ENCODE peak calls at places on chromosome 17, in four cellular contexts. One of them, this sample, is unnamed.

GRCh38 chr17:19747829-19748806 is at the start of gene ALDH3A1:
- DNase-seq in psoas muscle: no peak
- DNase-seq in nephron progenitor cell: no peak
- DNase-seq in uterus: no peak
- DNase-seq in this sample: no peak

GRCh38 chr17:4340914-4341615 is 25.4 kb downstream of the UBE2G1 start:
- DNase-seq in uterus: no peak
- DNase-seq in psoas muscle: no peak
- DNase-seq in nephron progenitor cell: no peak
- DNase-seq in this sample: no peak

GRCh38 chr17:28745052-28745776 is 1.4 kb downstream of the TRAF4 start:
- DNase-seq in uterus: peak
- DNase-seq in psoas muscle: no peak
- DNase-seq in nephron progenitor cell: peak
- DNase-seq in this sample: peak

GRCh38 chr17:29659155-29659554 is 36.4 kb upstream of the CORO6 start:
- DNase-seq in nephron progenitor cell: no peak
- DNase-seq in psoas muscle: no peak
- DNase-seq in uterus: no peak
- DNase-seq in this sample: no peak

GRCh38 chr17:30229012-30229411 is 6.5 kb downstream of the SLC6A4 start:
- DNase-seq in psoas muscle: no peak
- DNase-seq in nephron progenitor cell: no peak
- DNase-seq in uterus: no peak
- DNase-seq in this sample: no peak

GRCh38 chr17:59878624-59879023 is 14.1 kb downstream of the TUBD1 start:
- DNase-seq in uterus: no peak
- DNase-seq in nephron progenitor cell: no peak
- DNase-seq in psoas muscle: no peak
- DNase-seq in this sample: no peak

GRCh38 chr17:29407856-29408255 is 17.7 kb downstream of the TAOK1 start:
- DNase-seq in uterus: no peak
- DNase-seq in nephron progenitor cell: no peak
- DNase-seq in psoas muscle: no peak
- DNase-seq in this sample: no peak

GRCh38 chr17:73609688-73610210 is 34.5 kb downstream of the SDK2 start:
- DNase-seq in nephron progenitor cell: no peak
- DNase-seq in uterus: no peak
- DNase-seq in psoas muscle: no peak
- DNase-seq in this sample: no peak

GRCh38 chr17:4147751-4148310 is 4.8 kb downstream of the CYB5D2 start:
- DNase-seq in uterus: no peak
- DNase-seq in psoas muscle: no peak
- DNase-seq in nephron progenitor cell: no peak
- DNase-seq in this sample: no peak

GRCh38 chr17:68087851-68088250 is 52.3 kb downstream of the KPNA2 start:
- DNase-seq in uterus: no peak
- DNase-seq in nephron progenitor cell: no peak
- DNase-seq in psoas muscle: no peak
- DNase-seq in this sample: no peak

GRCh38 chr17:19337712-19338023 is 24.9 kb downstream of the B9D1 start:
- DNase-seq in nephron progenitor cell: no peak
- DNase-seq in uterus: no peak
- DNase-seq in psoas muscle: no peak
- DNase-seq in this sample: no peak

GRCh38 chr17:36728030-36728991 is 126.9 kb downstream of the MRM1 start:
- DNase-seq in nephron progenitor cell: no peak
- DNase-seq in uterus: no peak
- DNase-seq in psoas muscle: no peak
- DNase-seq in this sample: no peak

GRCh38 chr17:1764274-1764673 is 2.4 kb downstream of the SERPINF1 start:
- DNase-seq in uterus: peak
- DNase-seq in psoas muscle: peak
- DNase-seq in nephron progenitor cell: no peak
- DNase-seq in this sample: no peak

GRCh38 chr17:58382108-58382884 is 30.3 kb upstream of the SUPT4H1 start:
- DNase-seq in uterus: no peak
- DNase-seq in psoas muscle: no peak
- DNase-seq in nephron progenitor cell: no peak
- DNase-seq in this sample: no peak

GRCh38 chr17:29927546-29927945 is 2.5 kb downstream of the SSH2 start:
- DNase-seq in uterus: no peak
- DNase-seq in psoas muscle: no peak
- DNase-seq in nephron progenitor cell: no peak
- DNase-seq in this sample: no peak

GRCh38 chr17:10243905-10244844 is 45.8 kb upstream of the GAS7 start:
- DNase-seq in psoas muscle: no peak
- DNase-seq in uterus: peak
- DNase-seq in nephron progenitor cell: no peak
- DNase-seq in this sample: peak

GRCh38 chr17:45135978-45136791 is 698 bp downstream of the ACBD4 start:
- DNase-seq in psoas muscle: no peak
- DNase-seq in uterus: no peak
- DNase-seq in nephron progenitor cell: no peak
- DNase-seq in this sample: no peak

GRCh38 chr17:49239963-49240362 is 9.4 kb upstream of the PHOSPHO1 start:
- DNase-seq in nephron progenitor cell: no peak
- DNase-seq in psoas muscle: no peak
- DNase-seq in uterus: no peak
- DNase-seq in this sample: no peak

GRCh38 chr17:27232328-27232727 is 61.6 kb upstream of the WSB1 start:
- DNase-seq in psoas muscle: no peak
- DNase-seq in nephron progenitor cell: no peak
- DNase-seq in uterus: no peak
- DNase-seq in this sample: no peak

GRCh38 chr17:17690156-17690737 is 9.0 kb downstream of the RAI1 start:
- DNase-seq in psoas muscle: no peak
- DNase-seq in uterus: no peak
- DNase-seq in nephron progenitor cell: no peak
- DNase-seq in this sample: no peak

GRCh38 chr17:80198144-80198661 is 21.9 kb downstream of the SGSH start:
- DNase-seq in uterus: no peak
- DNase-seq in nephron progenitor cell: peak
- DNase-seq in psoas muscle: no peak
- DNase-seq in this sample: no peak

GRCh38 chr17:8707232-8707590 is 37.4 kb downstream of the CCDC42 start:
- DNase-seq in nephron progenitor cell: no peak
- DNase-seq in uterus: no peak
- DNase-seq in psoas muscle: no peak
- DNase-seq in this sample: no peak

GRCh38 chr17:62668091-62668804 is 40.8 kb downstream of the MRC2 start:
- DNase-seq in uterus: no peak
- DNase-seq in nephron progenitor cell: no peak
- DNase-seq in psoas muscle: no peak
- DNase-seq in this sample: no peak

GRCh38 chr17:76141212-76142043 is at the start of gene FOXJ1:
- DNase-seq in uterus: peak
- DNase-seq in psoas muscle: peak
- DNase-seq in nephron progenitor cell: peak
- DNase-seq in this sample: peak
- TF ChIP-seq CTCF in uterus: no peak
- TF ChIP-seq CTCF in psoas muscle: no peak
- TF ChIP-seq CTCF in nephron progenitor cell: no peak
- TF ChIP-seq CTCF in this sample: no peak

DNA sequence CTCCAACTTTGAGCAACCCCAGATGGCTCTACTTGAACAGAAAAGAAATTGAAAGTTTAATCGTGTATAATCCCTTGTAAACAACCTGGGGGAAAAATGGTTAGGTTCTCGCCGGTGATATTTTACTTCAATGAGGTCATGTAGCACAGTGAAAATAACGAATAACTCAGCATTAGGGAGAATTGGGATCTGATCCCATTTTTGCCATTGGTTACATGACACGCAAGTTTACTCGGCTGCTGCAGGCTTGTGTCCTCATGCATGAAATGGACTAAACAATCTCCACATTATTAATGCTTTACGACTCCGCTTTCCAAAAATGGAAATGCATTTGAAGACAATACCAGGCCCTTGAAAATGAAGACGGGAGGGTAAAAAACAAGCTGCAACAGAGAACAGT is 45.5 kb upstream of the LRRC37A3 start:
- DNase-seq in uterus: no peak
- DNase-seq in nephron progenitor cell: no peak
- DNase-seq in psoas muscle: no peak
- DNase-seq in this sample: no peak
- TF ChIP-seq CTCF in uterus: no peak
- TF ChIP-seq CTCF in nephron progenitor cell: no peak
- TF ChIP-seq CTCF in psoas muscle: no peak
- TF ChIP-seq CTCF in this sample: no peak

DNA sequence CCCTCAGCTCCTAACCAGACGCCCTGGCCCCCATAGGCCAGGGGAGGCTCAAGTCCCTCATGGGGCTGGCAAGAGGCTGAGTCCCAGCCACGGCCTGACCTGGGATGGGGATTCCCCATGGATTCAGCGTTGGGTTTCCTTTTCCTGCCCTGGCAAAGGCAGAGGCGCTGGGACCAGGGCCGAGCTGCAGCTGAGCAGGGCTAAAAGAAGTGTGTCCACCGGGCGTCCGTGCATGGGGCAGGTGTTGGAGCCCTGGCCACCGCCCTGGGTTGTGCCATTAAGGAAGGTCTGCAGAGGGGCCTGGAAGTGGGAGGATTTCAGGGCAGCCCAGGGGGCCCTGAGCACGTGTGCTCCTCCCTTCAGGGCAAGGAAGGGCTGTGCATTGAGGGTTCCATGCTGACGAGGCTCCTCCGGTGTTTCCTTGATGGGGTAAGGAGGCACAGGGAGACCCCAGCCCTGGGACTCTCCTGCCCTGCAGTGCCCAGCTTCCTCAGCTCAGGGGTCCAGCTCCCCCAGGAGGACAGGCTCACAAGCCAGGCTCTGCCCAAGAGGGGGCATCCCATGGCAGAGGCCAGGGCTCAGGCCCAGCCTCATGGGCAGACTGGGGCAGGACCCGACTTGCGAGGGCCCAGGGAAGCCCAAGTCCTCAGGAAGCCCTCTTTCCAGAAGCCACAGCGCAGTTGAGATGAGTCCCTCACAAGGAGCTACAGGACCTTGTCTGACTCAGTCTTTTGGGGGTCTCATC is 10.1 kb downstream of the TBC1D26 start:
- DNase-seq in psoas muscle: no peak
- DNase-seq in nephron progenitor cell: no peak
- DNase-seq in uterus: no peak
- DNase-seq in this sample: no peak
- TF ChIP-seq CTCF in psoas muscle: no peak
- TF ChIP-seq CTCF in nephron progenitor cell: no peak
- TF ChIP-seq CTCF in uterus: no peak
- TF ChIP-seq CTCF in this sample: no peak

GRCh38 chr17:75784473-75785015 is at the start of gene UNK:
- DNase-seq in uterus: peak
- DNase-seq in nephron progenitor cell: peak
- DNase-seq in psoas muscle: peak
- DNase-seq in this sample: peak
- TF ChIP-seq CTCF in uterus: peak
- TF ChIP-seq CTCF in nephron progenitor cell: no peak
- TF ChIP-seq CTCF in psoas muscle: no peak
- TF ChIP-seq CTCF in this sample: peak

GRCh38 chr17:7166873-7167272 is 12.3 kb downstream of the ASGR1 start:
- DNase-seq in psoas muscle: no peak
- DNase-seq in nephron progenitor cell: no peak
- DNase-seq in uterus: no peak
- DNase-seq in this sample: no peak

DNA sequence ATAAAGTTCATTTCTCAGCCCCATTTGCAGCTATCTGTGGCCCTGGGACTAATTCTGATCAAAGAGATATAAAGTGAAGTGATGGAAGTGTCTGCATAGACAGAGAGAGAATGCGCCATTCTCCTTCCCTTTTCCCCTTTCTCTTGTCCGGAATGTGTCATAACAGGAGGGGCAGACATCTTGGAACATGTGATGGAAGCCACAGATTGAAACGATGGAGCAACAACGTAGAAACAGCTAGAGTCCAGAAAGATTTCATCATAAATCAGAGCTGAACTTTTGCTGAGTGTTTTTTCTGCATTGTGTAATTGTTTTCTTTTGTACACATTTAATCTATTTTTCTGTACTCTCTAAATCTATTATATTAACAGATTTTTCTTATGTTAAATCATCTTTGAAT is 11.3 kb downstream of the ASGR1 start:
- DNase-seq in uterus: no peak
- DNase-seq in psoas muscle: no peak
- DNase-seq in nephron progenitor cell: no peak
- DNase-seq in this sample: no peak
- TF ChIP-seq CTCF in uterus: no peak
- TF ChIP-seq CTCF in psoas muscle: no peak
- TF ChIP-seq CTCF in nephron progenitor cell: no peak
- TF ChIP-seq CTCF in this sample: no peak

GRCh38 chr17:77400445-77400870 is 259.7 kb downstream of the SEC14L1 start:
- DNase-seq in uterus: no peak
- DNase-seq in nephron progenitor cell: peak
- DNase-seq in psoas muscle: no peak
- DNase-seq in this sample: no peak
- TF ChIP-seq CTCF in uterus: peak
- TF ChIP-seq CTCF in nephron progenitor cell: peak
- TF ChIP-seq CTCF in psoas muscle: peak
- TF ChIP-seq CTCF in this sample: no peak